ENCODE peak calls at places on chromosomes 16 and 17, in eight cellular contexts. N is caudate nucleus; W is progenitor cell of endocrine pancreas; Z is NCI-H1105; S is NCI-H1694 treated with DMSO at 0.1 percent for 48 hours; R is WTC11; E is NCI-H446; X is stimulated activated naive B cell treated with anti-CD40 and anti-IgM and Interleukin-4, amounts not matched to agents 10 μg/mL and 1 μg/mL and 100 μg/mL, for 72 hours. A is an unnamed sample.

GRCh38 chr17:16997514-16998429 is 25.9 kb upstream of the TNFRSF13B start:
- DNase-seq in X (no peak), N (no peak), E (no peak), R (no peak), Z (no peak), S (no peak), W (no peak), A (no peak)

GRCh38 chr16:22071352-22071923 is 20.9 kb upstream of the VWA3A start:
- DNase-seq in R (no peak), W (no peak), N (no peak), S (peak), X (no peak), Z (no peak), E (no peak), A (no peak)

GRCh38 chr16:88599825-88600538 is 29.8 kb downstream of the ZC3H18 start:
- DNase-seq in S (no peak), Z (no peak), N (no peak), R (no peak), E (no peak), W (no peak), X (no peak), A (no peak)

GRCh38 chr17:17819561-17819995 is 17.2 kb downstream of the SREBF1 start:
- DNase-seq in W (no peak), S (no peak), R (no peak), X (peak), N (no peak), Z (no peak), E (no peak), A (no peak)

GRCh38 chr16:11482946-11483748 is 103.6 kb downstream of the LITAF start:
- DNase-seq in N (no peak), Z (no peak), X (no peak), W (no peak), R (no peak), S (no peak), E (no peak), A (no peak)

GRCh38 chr16:84406006-84406963 is 37.9 kb downstream of the ATP2C2 start:
- DNase-seq in W (no peak), S (no peak), Z (no peak), N (no peak), E (no peak), R (no peak), X (no peak), A (no peak)

GRCh38 chr17:30519166-30519565 is 42.0 kb downstream of the GOSR1 start:
- DNase-seq in Z (no peak), X (no peak), R (no peak), N (no peak), W (no peak), E (no peak), S (no peak), A (no peak)

GRCh38 chr17:19579192-19579668 is 45.6 kb downstream of the SLC47A1 start:
- DNase-seq in S (no peak), W (no peak), N (no peak), X (no peak), E (no peak), Z (no peak), R (peak), A (no peak)

GRCh38 chr17:2064980-2065785 is 10.3 kb downstream of the HIC1 start:
- DNase-seq in W (no peak), E (no peak), R (peak), Z (no peak), N (no peak), S (no peak), X (no peak), A (no peak)

GRCh38 chr17:49896222-49896621 is 48.4 kb upstream of the TAC4 start:
- DNase-seq in N (no peak), S (no peak), E (no peak), Z (no peak), X (no peak), R (no peak), W (no peak), A (no peak)

GRCh38 chr16:48126801-48127644 is 28.8 kb downstream of the ABCC12 start:
- DNase-seq in R (no peak), W (no peak), N (no peak), X (no peak), S (no peak), Z (no peak), E (no peak), A (no peak)

GRCh38 chr16:82236875-82237274 is 66.9 kb upstream of the MPHOSPH6 start:
- DNase-seq in Z (no peak), R (no peak), S (no peak), N (no peak), E (no peak), W (no peak), X (no peak), A (no peak)

GRCh38 chr16:81701296-81701970 is 77.7 kb upstream of the PLCG2 start:
- DNase-seq in E (no peak), R (no peak), N (no peak), X (no peak), W (no peak), Z (no peak), S (no peak), A (no peak)

GRCh38 chr17:57666198-57666870 is 78.8 kb downstream of the CCDC182 start:
- DNase-seq in N (no peak), E (no peak), X (no peak), S (no peak), W (no peak), Z (no peak), R (no peak), A (peak)

GRCh38 chr17:72683506-72684404 is 408.7 kb downstream of the SLC39A11 start:
- DNase-seq in Z (no peak), X (no peak), N (no peak), E (no peak), R (no peak), W (no peak), S (no peak), A (peak)

GRCh38 chr16:29819506-29819905 is 756 bp upstream of the MVP start:
- DNase-seq in X (no peak), Z (no peak), S (no peak), E (no peak), N (no peak), W (no peak), R (no peak), A (no peak)

GRCh38 chr17:48134912-48135480 is 27.4 kb downstream of the SNX11 start:
- DNase-seq in E (no peak), R (peak), W (no peak), N (no peak), Z (no peak), X (no peak), S (no peak), A (no peak)